ENCODE peak calls at places on chromosome 16, in seven cellular contexts. N is CD8-positive, alpha-beta memory T cell; K is right cardiac atrium; D is substantia nigra; G is lower lobe of right lung; M is neural progenitor cell; O is heart right ventricle. E is an unnamed sample.

GRCh38 chr16:85514601-85515318 is 98.4 kb upstream of the GSE1 start:
- DNase-seq in N (no peak), K (peak; percentile 89), D (no peak), G (peak; percentile 72), M (peak; percentile 73), O (peak; percentile 60), E (peak; percentile 87)

GRCh38 chr16:19753815-19754643 is 36.0 kb downstream of the IQCK start:
- DNase-seq in N (no peak), K (no peak), D (no peak), G (no peak), M (no peak), O (no peak), E (no peak)

GRCh38 chr16:57996406-57997175 is 3.9 kb downstream of the ZNF319 start:
- DNase-seq in N (no peak), K (no peak), D (no peak), G (peak; percentile 45), M (no peak), O (no peak), E (no peak)

GRCh38 chr16:50323335-50324011 is 45.3 kb downstream of the BRD7 start:
- DNase-seq in N (no peak), K (no peak), D (no peak), G (no peak), M (no peak), O (no peak), E (no peak)

GRCh38 chr16:46427340-46428107 is 193.7 kb downstream of the SHCBP1 start:
- DNase-seq in N (no peak), K (no peak), D (no peak), G (no peak), M (no peak), O (peak; percentile 5), E (no peak)

GRCh38 chr16:73050115-73051099 is 2.5 kb upstream of the ZFHX3 start:
- DNase-seq in N (no peak), K (no peak), D (no peak), G (no peak), M (no peak), O (no peak), E (no peak)

GRCh38 chr16:29675811-29676643 is 3.0 kb upstream of the QPRT start:
- DNase-seq in N (no peak), K (no peak), D (no peak), G (no peak), M (peak; percentile 70), O (no peak), E (no peak)

GRCh38 chr16:83470406-83470805 is 337.4 kb upstream of the HSBP1 start:
- DNase-seq in N (no peak), K (no peak), D (no peak), G (no peak), M (no peak), O (no peak), E (peak; percentile 33)

GRCh38 chr16:86662195-86662594 is 83.8 kb downstream of the FOXL1 start:
- DNase-seq in N (no peak), K (no peak), D (no peak), G (no peak), M (no peak), O (no peak), E (no peak)

GRCh38 chr16:86662740-86663139 is 84.4 kb downstream of the FOXL1 start:
- DNase-seq in N (no peak), K (no peak), D (no peak), G (no peak), M (no peak), O (no peak), E (no peak)

GRCh38 chr16:86664518-86665318 is 86.4 kb downstream of the FOXL1 start:
- DNase-seq in N (peak; percentile 6), K (no peak), D (no peak), G (no peak), M (no peak), O (no peak), E (peak; percentile 95)

GRCh38 chr16:86665319-86665675 is 86.9 kb downstream of the FOXL1 start:
- DNase-seq in N (no peak), K (no peak), D (no peak), G (no peak), M (no peak), O (no peak), E (peak; percentile 53)

DNA sequence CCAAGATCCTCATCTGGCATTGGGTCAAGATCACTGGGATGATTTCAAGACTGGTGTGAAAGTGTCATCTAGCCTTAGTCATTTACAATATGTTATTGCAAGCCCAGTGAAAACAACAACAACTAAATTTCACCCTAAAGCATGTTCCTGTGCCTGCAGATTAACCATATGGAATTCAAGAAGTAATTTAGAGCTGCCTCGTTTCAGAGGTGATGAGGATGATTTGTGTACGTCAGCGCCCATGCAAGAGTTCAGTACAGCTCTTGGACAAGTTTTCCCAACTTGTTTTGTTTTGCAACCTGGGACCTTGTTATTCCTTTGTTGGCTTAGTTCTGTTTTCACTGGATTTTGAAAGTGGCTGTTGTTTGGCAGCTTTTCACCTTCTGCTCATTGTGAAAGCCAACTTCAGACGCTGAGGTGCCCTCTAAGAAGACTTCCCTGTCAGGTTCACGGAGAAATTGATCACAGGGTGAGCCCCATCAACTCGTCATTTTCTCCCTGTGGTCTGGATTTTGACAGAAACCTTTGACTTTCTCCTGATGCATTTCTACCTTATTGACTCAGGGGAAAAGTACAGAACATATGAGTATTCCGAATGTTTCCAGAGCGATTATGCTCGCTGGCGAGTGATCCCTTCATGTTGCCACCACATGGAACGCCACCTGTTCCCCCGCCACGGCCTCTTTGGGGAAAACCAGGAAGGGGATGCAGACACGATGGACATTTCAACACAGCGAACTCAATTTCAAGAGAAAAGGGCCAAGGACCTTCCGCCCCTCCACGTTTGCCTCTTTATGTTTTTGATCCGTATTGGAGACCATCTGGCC is 85.6 kb downstream of the FOXL1 start:
- DNase-seq in N (no peak), K (no peak), D (no peak), G (no peak), M (no peak), O (no peak), E (peak; percentile 57)
- H3K27ac ChIP-seq in N (no peak overlapping the region), K (no peak overlapping the region), D (no peak overlapping the region), G (no peak overlapping the region), M (no peak overlapping the region), O (peak overlapping the region; percentile 46), E (peak overlapping the region; percentile 65)

DNA sequence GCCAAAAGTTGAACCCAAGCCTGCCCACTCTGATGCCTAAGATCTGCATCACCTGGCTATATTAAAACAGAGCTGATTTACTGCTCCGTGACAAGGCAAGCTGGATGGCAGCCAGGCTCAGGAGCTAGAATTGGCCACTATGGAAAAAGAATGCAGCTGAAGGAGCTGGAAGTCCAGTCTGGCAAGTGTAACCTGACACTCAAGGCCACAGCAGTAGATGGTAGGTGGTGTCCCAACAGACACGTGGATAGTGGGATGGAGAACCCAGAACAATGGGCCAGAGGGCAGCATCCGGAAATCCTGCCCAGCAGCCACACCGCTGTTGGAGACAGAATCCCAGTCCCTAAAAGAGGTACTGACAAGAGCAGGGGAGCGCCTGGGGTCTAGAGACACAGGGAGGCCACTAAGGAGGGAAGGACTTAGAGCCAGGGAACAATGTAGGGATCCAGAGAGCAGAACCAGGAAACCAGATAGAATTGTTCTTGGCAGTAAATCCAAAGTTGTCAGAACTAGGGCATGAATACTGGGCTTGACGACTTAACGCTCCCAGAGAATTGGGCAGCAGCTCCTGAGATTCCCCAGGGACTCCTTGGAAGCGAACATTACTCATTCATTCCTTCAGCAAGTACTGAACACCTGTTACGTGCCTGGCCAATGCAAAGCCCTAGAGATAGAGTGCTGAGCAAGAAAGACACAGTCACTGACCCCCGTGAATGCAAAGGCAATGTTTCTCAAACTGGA is 85.7 kb downstream of the CDYL2 start:
- DNase-seq in N (no peak), K (peak; percentile 42), D (no peak), G (no peak), M (peak; percentile 20), O (no peak), E (peak; percentile 13)
- H3K27ac ChIP-seq in N (no peak overlapping the region), K (no peak overlapping the region), D (no peak overlapping the region), G (no peak overlapping the region), M (no peak overlapping the region), O (no peak overlapping the region), E (no peak overlapping the region)

GRCh38 chr16:25110392-25110947 is 1.1 kb upstream of the LCMT1 start:
- DNase-seq in N (no peak), K (no peak), D (no peak), G (no peak), M (no peak), O (no peak), E (no peak)

GRCh38 chr16:25106567-25107465 is 4.7 kb upstream of the LCMT1 start:
- DNase-seq in N (peak; percentile 67), K (peak; percentile 99), D (peak; percentile 94), G (peak; percentile 98), M (peak; percentile 95), O (peak; percentile 97), E (no peak)

GRCh38 chr16:25109643-25110042 is 1.9 kb upstream of the LCMT1 start:
- DNase-seq in N (no peak), K (no peak), D (no peak), G (no peak), M (no peak), O (no peak), E (peak; percentile 87)

GRCh38 chr16:25107466-25107792 is 4.1 kb upstream of the LCMT1 start:
- DNase-seq in N (no peak), K (no peak), D (no peak), G (no peak), M (no peak), O (no peak), E (no peak)

DNA sequence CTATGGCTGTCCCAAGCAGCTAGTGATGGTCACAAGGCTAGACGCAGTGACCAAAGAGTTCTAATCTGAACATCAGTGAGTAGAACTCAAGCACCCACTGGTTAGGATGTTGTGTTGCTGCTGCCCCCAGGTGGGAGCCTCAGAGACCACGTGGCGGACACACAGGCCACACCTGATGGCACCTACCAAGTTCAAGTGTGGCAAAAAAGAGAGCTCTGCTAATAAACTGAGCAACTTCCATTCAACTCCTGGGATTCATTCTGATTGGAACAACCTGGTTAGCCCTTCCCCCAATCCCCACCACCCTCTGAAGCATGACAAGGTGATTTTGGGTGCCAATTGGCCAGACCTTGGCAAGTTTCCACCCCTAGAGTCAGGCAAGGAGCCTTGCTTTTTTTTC is 3.5 kb upstream of the LCMT1 start:
- DNase-seq in N (no peak), K (no peak), D (no peak), G (no peak), M (no peak), O (no peak), E (no peak)
- H3K27ac ChIP-seq in N (no peak overlapping the region), K (peak overlapping the region; percentile 25), D (no peak overlapping the region), G (no peak overlapping the region), M (no peak overlapping the region), O (peak overlapping the region; percentile 94), E (no peak overlapping the region)

GRCh38 chr16:88650749-88651275 is at the start of gene CYBA:
- DNase-seq in N (peak; percentile 76), K (peak; percentile 94), D (peak; percentile 36), G (peak; percentile 90), M (peak; percentile 72), O (peak; percentile 81), E (no peak)

GRCh38 chr16:88652763-88653065 is 1.9 kb upstream of the CYBA start:
- DNase-seq in N (no peak), K (peak; percentile 44), D (no peak), G (no peak), M (no peak), O (no peak), E (no peak)

GRCh38 chr16:88649924-88650748 is 717 bp downstream of the CYBA start:
- DNase-seq in N (no peak), K (peak; percentile 80), D (no peak), G (peak; percentile 79), M (peak; percentile 71), O (peak; percentile 52), E (no peak)

GRCh38 chr16:88651989-88652762 is 1.3 kb upstream of the CYBA start:
- DNase-seq in N (no peak), K (peak; percentile 53), D (no peak), G (peak; percentile 50), M (no peak), O (peak; percentile 18), E (no peak)

DNA sequence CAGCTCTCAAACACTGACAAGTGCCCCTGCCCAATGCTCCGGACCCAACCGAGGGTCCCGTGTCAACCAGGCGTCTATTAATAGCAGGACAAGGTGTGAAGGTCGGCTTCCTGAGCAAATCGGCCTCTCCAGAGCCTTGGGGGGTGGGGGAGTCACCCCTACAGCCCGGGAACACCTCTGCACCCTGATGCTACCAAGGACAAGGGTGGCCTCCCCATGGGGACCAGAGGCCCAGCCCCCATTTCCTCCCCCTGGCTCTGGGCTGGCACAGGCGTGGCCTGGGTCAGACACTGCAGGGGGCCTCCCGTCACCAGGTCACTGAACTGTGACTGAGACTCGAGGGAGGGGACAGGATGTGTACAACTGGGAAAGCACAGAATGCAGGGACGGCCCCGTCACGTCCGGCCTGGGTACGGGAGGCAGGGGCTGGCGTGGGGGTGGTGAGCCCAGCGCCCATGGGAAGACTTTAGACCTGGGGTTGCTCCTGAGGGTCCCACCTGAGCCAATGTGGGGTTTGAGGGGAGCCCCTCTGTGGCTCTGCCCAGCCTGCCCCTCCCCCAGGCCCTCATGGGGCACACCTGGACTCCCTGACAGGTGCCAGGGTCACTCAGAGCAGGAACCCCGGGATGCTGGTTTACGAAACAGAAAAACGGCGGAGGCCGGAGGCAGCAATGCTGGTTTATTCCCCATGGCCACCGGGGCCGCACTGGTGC is 579 bp upstream of the CYBA start:
- DNase-seq in N (peak; percentile 59), K (peak; percentile 81), D (no peak), G (peak; percentile 74), M (peak; percentile 47), O (peak; percentile 54), E (no peak)
- H3K27ac ChIP-seq in N (peak overlapping the region; percentile 95), K (peak overlapping the region; percentile 42), D (peak overlapping the region; percentile 5), G (peak overlapping the region; percentile 90), M (no peak overlapping the region), O (peak overlapping the region; percentile 70), E (no peak overlapping the region)